ENCODE peak calls at places on chromosome 3, in eight cellular contexts. P is neural progenitor cell; C is cardiac muscle cell; M is CD8-positive, alpha-beta T cell; A is right atrium auricular region; R is upper lobe of right lung; E is transverse colon; O is pancreas. G is an unnamed sample. For H3K4me1 and H3K9me3, the result is how much of the 10 kb centered on the place peaks cover.

GRCh38 chr3:24145981-24146822 is 201.1 kb downstream of the NR1D2 start:
- DNase-seq in R (no peak), P (no peak), O (no peak), A (no peak), M (no peak), E (no peak), C (no peak), G (peak)

GRCh38 chr3:46918634-46919033 is 41.1 kb downstream of the PTH1R start:
- DNase-seq in O (no peak), A (no peak), R (no peak), C (no peak), E (no peak), M (no peak), P (no peak), G (no peak)

GRCh38 chr3:190101320-190102117 is 19.2 kb downstream of the P3H2 start:
- DNase-seq in C (no peak), R (no peak), P (peak), O (no peak), A (no peak), E (no peak), M (no peak), G (no peak)

GRCh38 chr3:141412936-141413354 is 44.6 kb downstream of the ZBTB38 start:
- DNase-seq in P (peak), A (peak), M (no peak), E (peak), O (peak), R (peak), C (no peak), G (peak)

GRCh38 chr3:134348524-134348923 is 25.7 kb downstream of the AMOTL2 start:
- DNase-seq in E (no peak), M (no peak), O (peak), P (no peak), R (peak), C (no peak), A (no peak), G (peak)

GRCh38 chr3:56801597-56802410 is at the start of gene ARHGEF3:
- DNase-seq in C (peak), P (peak), R (peak), O (peak), M (peak), A (peak), E (peak), G (peak)

GRCh38 chr3:126518779-126519177 is 1.2 kb upstream of the UROC1 start:
- DNase-seq in R (peak), C (no peak), P (peak), A (no peak), E (no peak), M (no peak), O (no peak), G (no peak)

GRCh38 chr3:122298239-122298638 is 26.8 kb upstream of the CSTA start:
- DNase-seq in O (no peak), A (no peak), R (no peak), M (no peak), C (no peak), E (no peak), P (no peak), G (no peak)

GRCh38 chr3:95627697-95628096 is 1186.7 kb upstream of the EPHA6 start:
- DNase-seq in P (no peak), A (no peak), R (no peak), C (no peak), M (no peak), E (no peak), O (no peak), G (no peak)

GRCh38 chr3:149815318-149815717 is 2.3 kb downstream of the RNF13 start:
- DNase-seq in A (no peak), O (no peak), P (no peak), M (no peak), E (no peak), R (no peak), C (no peak), G (no peak)

GRCh38 chr3:119236756-119237155 is 3.9 kb downstream of the B4GALT4 start:
- DNase-seq in P (no peak), A (no peak), R (no peak), C (no peak), O (no peak), M (no peak), E (no peak), G (no peak)

GRCh38 chr3:51670711-51671089 is 352 bp upstream of the TEX264 start:
- DNase-seq in C (no peak), A (no peak), E (no peak), M (no peak), P (no peak), R (no peak), O (no peak), G (no peak)

GRCh38 chr3:129015388-129016105 is 14.4 kb downstream of the EFCC1 start:
- DNase-seq in R (no peak), P (no peak), E (peak), C (no peak), A (no peak), O (peak), M (peak), G (no peak)

GRCh38 chr3:188166471-188166870 is 12.5 kb downstream of the LPP start:
- DNase-seq in A (no peak), O (no peak), C (no peak), P (no peak), E (no peak), R (no peak), M (no peak), G (no peak)

GRCh38 chr3:188164248-188164687 is 10.3 kb downstream of the LPP start:
- DNase-seq in C (no peak), M (no peak), A (no peak), E (peak), P (no peak), R (no peak), O (no peak), G (peak)

GRCh38 chr3:188160751-188161150 is 6.8 kb downstream of the LPP start:
- DNase-seq in C (no peak), R (no peak), M (no peak), P (no peak), A (no peak), E (no peak), O (no peak), G (no peak)

GRCh38 chr3:188169826-188170455 is 16.0 kb downstream of the LPP start:
- DNase-seq in E (no peak), C (no peak), M (no peak), A (no peak), P (no peak), O (no peak), R (no peak), G (peak)

GRCh38 chr3:188165596-188165995 is 11.6 kb downstream of the LPP start:
- DNase-seq in C (no peak), E (no peak), O (no peak), P (no peak), R (no peak), M (no peak), A (no peak), G (no peak)
- H3K4me1 ChIP-seq in C (under half), E (half or more), O (under half), P (under half), R (under half), M (under half), A (under half), G (under half)

DNA sequence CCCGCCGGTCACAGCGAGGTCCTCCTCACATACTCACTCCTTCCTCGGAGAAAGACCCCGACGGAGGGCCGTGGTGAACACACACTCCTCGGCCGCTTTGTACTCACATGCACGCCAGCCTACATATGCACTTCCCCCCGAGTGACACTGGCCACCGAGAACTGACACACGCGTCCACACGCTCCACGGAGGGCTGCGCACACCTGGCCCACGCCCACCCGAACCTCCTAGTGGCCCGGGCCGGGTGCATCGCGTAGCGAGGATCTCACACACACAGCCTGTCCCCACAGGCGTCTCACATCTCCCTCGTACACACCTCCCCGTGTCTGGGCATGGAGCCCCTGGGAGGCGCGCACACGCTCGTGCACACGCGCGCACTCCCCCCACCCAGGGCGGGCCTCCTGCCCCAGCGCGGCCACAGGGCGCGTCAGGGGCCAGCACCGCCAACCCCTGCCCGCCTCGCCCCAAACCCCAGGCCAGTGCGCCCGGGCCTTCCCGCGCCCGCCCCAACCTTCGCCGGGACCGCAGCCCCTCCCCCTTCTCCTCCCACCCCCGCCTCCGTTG is 392 bp upstream of the C3orf70 start:
- DNase-seq in M (no peak), C (no peak), A (no peak), E (peak), P (peak), O (no peak), R (no peak), G (no peak)
- TF ChIP-seq CTCF in M (no peak), C (no peak), A (no peak), E (no peak), P (no peak), O (no peak), R (no peak), G (no peak)

DNA sequence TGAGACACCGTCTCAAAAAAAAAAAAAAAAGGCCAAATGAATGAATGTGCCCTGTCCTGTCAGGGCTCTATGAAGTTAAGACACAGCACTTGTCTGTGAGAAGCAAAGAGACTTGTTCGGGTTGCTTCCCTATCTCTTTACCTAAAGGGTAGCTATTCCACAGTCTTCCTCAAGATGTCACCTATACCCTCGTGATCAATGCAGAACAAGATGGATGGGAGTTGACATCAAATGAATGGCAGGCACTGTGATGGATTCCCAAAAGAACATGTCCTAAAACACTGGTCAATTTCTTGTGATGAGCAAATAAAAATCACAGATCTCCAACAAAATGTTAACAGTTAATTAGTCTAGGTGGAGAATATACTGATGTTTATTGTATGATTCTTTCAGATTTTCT is 9.5 kb downstream of the TADA3 start:
- DNase-seq in M (no peak), P (no peak), R (no peak), A (no peak), E (no peak), C (no peak), O (no peak), G (no peak)
- H3K9me3 ChIP-seq in M (under half), P (under half), R (under half), A (under half), E (under half), C (under half), O (under half), G (under half)

DNA sequence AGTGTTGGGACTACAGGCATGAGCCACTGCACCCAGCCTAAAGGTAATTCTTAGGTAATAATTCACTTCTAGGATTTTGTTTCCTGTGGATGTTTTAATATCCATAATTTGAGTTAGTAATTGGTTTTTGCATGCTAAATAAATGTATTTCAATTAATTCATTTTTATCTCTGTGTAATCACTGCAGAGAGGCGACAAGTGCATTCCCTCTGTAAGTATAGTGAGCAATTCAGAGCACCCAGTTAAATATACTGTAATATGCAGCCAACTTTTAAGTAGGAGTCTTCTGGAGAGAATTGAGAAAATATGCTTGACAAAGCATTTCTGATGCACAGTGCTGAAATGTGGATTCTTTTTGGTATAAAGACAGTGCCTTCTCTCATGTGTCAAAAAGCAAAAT is 5.7 kb downstream of the TBC1D23 start:
- DNase-seq in A (no peak), O (no peak), E (no peak), M (no peak), P (no peak), R (no peak), C (no peak), G (no peak)
- H3K4me1 ChIP-seq in A (under half), O (under half), E (half or more), M (under half), P (under half), R (under half), C (under half), G (under half)

GRCh38 chr3:68256635-68257034 is 602.2 kb upstream of the SUCLG2 start:
- DNase-seq in R (no peak), M (peak), E (no peak), C (no peak), O (no peak), P (peak), A (no peak), G (no peak)
- TF ChIP-seq CTCF in R (peak), M (peak), E (peak), C (no peak), O (peak), P (peak), A (no peak), G (no peak)

GRCh38 chr3:68072062-68072461 is 417.6 kb upstream of the SUCLG2 start:
- DNase-seq in C (no peak), R (no peak), M (no peak), P (no peak), O (no peak), E (no peak), A (no peak), G (no peak)

GRCh38 chr3:68067314-68067713 is 412.9 kb upstream of the SUCLG2 start:
- DNase-seq in P (no peak), O (no peak), C (no peak), R (no peak), E (no peak), A (no peak), M (no peak), G (no peak)

GRCh38 chr3:68070186-68070585 is 415.8 kb upstream of the SUCLG2 start:
- DNase-seq in R (no peak), P (no peak), A (no peak), O (no peak), M (no peak), C (no peak), E (no peak), G (no peak)
- H3K9me3 ChIP-seq in R (under half), P (under half), A (under half), O (under half), M (under half), C (under half), E (under half), G (under half)

GRCh38 chr3:195532345-195532744 is 10.8 kb downstream of the PPP1R2 start:
- DNase-seq in A (no peak), E (no peak), P (no peak), R (no peak), M (no peak), O (no peak), C (no peak), G (no peak)
- H3K4me1 ChIP-seq in A (under half), E (under half), P (under half), R (under half), M (half or more), O (under half), C (under half), G (under half)

GRCh38 chr3:48408823-48409281 is 21.0 kb downstream of the PLXNB1 start:
- DNase-seq in C (no peak), A (peak), R (peak), O (peak), P (no peak), M (no peak), E (no peak), G (no peak)
- TF ChIP-seq CTCF in C (no peak), A (no peak), R (no peak), O (no peak), P (peak), M (no peak), E (no peak), G (no peak)

GRCh38 chr3:7585052-7585451 is 724.1 kb downstream of the GRM7 start:
- DNase-seq in R (no peak), E (no peak), A (no peak), O (no peak), M (no peak), C (no peak), P (no peak), G (no peak)

DNA sequence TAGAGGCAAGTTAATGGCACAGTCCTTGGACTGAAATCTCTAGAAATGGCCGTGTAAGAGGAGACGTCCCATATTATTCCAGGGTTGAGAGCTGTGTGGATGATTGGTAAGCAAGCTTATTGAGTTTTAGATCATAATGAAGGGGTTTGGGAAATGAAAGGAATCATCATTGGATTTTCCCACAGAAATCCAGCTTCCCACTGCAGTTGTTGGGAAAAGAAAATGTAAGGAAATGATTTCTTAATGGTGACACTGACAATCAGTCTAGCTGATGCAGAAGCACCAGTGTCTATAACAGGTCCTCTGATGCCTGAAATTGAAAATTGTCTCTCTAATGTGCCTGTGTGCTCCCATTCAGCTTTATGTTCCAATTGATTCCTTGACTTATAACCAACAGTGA is 728.6 kb downstream of the GRM7 start:
- DNase-seq in O (no peak), A (no peak), R (no peak), M (no peak), E (no peak), C (no peak), P (no peak), G (no peak)
- H3K9me3 ChIP-seq in O (under half), A (under half), R (under half), M (under half), E (under half), C (under half), P (under half), G (under half)